ENCODE peak calls at places on chromosomes 16 and 17, in seven cellular contexts. G, P, B, N, J, T and X are unnamed samples.

GRCh38 chr16:10862432-10862831 is 14.6 kb upstream of the CIITA start:
- DNase-seq in B (peak; percentile 54), J (no peak), N (no peak), G (no peak), P (peak; percentile 16), T (no peak), X (no peak)

GRCh38 chr17:1486802-1487695 is 5.4 kb downstream of the MYO1C start:
- DNase-seq in J (peak; percentile 81), P (peak; percentile 94), B (no peak), T (peak; percentile 54), N (peak; percentile 89), G (peak; percentile 91), X (peak; percentile 79)

GRCh38 chr17:77427471-77427991 is 286.8 kb downstream of the SEC14L1 start:
- DNase-seq in B (peak; percentile 89), J (peak; percentile 90), T (no peak), G (no peak), N (no peak), P (no peak), X (no peak)

GRCh38 chr17:51627776-51628175 is 367.4 kb downstream of the UTP18 start:
- DNase-seq in T (no peak), B (no peak), P (no peak), J (no peak), N (no peak), G (no peak), X (no peak)

GRCh38 chr17:44903012-44903685 is 3.9 kb upstream of the EFTUD2 start:
- DNase-seq in J (no peak), P (no peak), G (no peak), T (no peak), N (no peak), B (no peak), X (no peak)

GRCh38 chr17:60305141-60305540 is 86.8 kb downstream of the USP32 start:
- DNase-seq in N (no peak), P (no peak), J (peak; percentile 9), G (peak; percentile 34), B (no peak), T (no peak), X (no peak)

GRCh38 chr17:81018044-81018802 is 16.7 kb upstream of the BAIAP2 start:
- DNase-seq in B (peak; percentile 63), P (no peak), T (peak; percentile 49), N (no peak), G (no peak), J (peak; percentile 52), X (no peak)

GRCh38 chr16:27169511-27170071 is 33.7 kb upstream of the KDM8 start:
- DNase-seq in N (peak; percentile 40), P (no peak), J (peak; percentile 94), G (peak; percentile 44), T (no peak), B (peak; percentile 89), X (no peak)

GRCh38 chr16:85898521-85899442 is at the start of gene IRF8:
- DNase-seq in N (peak; percentile 72), P (peak; percentile 64), B (no peak), G (peak; percentile 70), J (peak; percentile 71), T (peak; percentile 81), X (peak; percentile 84)

GRCh38 chr17:72538921-72539352 is 418.1 kb downstream of the SOX9 start:
- DNase-seq in B (no peak), J (no peak), T (no peak), P (no peak), G (no peak), N (peak; percentile 74), X (no peak)

GRCh38 chr16:50096791-50097190 is 31.0 kb downstream of the HEATR3 start:
- DNase-seq in G (no peak), N (no peak), P (no peak), J (no peak), T (no peak), B (peak; percentile 63), X (no peak)

GRCh38 chr17:79901131-79901530 is 61.9 kb upstream of the CBX4 start:
- DNase-seq in T (no peak), N (no peak), B (no peak), G (no peak), P (no peak), J (no peak), X (no peak)

GRCh38 chr17:43701318-43701743 is 39.6 kb upstream of the MEOX1 start:
- DNase-seq in J (peak; percentile 84), G (no peak), P (no peak), N (no peak), B (peak; percentile 76), T (no peak), X (no peak)

GRCh38 chr17:27494192-27495091 is 38.2 kb downstream of the KSR1 start:
- DNase-seq in P (peak; percentile 67), B (peak; percentile 42), G (peak; percentile 69), J (no peak), N (peak; percentile 67), T (no peak), X (no peak)

GRCh38 chr16:56357291-56357764 is 68.0 kb downstream of the AMFR start:
- DNase-seq in G (peak; percentile 29), P (no peak), N (peak; percentile 42), J (peak; percentile 73), B (peak; percentile 63), T (no peak), X (peak; percentile 56)

GRCh38 chr16:69179255-69180010 is 7.5 kb upstream of the SNTB2 start:
- DNase-seq in T (no peak), B (peak; percentile 84), J (peak; percentile 62), G (no peak), N (no peak), P (no peak), X (no peak)

GRCh38 chr16:9136596-9136995 is 45.2 kb downstream of the HAPSTR1 start:
- DNase-seq in G (no peak), T (no peak), J (no peak), P (no peak), N (no peak), B (no peak), X (no peak)

GRCh38 chr16:9134306-9134705 is 42.9 kb downstream of the HAPSTR1 start:
- DNase-seq in J (no peak), T (no peak), B (no peak), P (no peak), G (no peak), N (no peak), X (no peak)

GRCh38 chr16:9134739-9135138 is 43.3 kb downstream of the HAPSTR1 start:
- DNase-seq in B (peak; percentile 55), P (peak; percentile 30), J (peak; percentile 50), N (peak; percentile 79), T (peak; percentile 41), G (peak; percentile 82), X (peak; percentile 79)

GRCh38 chr16:9138021-9138680 is 46.7 kb downstream of the HAPSTR1 start:
- DNase-seq in T (no peak), J (no peak), P (no peak), G (peak; percentile 74), B (no peak), N (no peak), X (no peak)

GRCh38 chr16:9135797-9136196 is 44.4 kb downstream of the HAPSTR1 start:
- DNase-seq in B (no peak), G (no peak), P (no peak), J (no peak), N (no peak), T (no peak), X (no peak)
- H3K4ac ChIP-seq in B (no peak overlapping the region), G (no peak overlapping the region), P (no peak overlapping the region), J (no peak overlapping the region), N (no peak overlapping the region), T (no peak overlapping the region), X (no peak overlapping the region)

DNA sequence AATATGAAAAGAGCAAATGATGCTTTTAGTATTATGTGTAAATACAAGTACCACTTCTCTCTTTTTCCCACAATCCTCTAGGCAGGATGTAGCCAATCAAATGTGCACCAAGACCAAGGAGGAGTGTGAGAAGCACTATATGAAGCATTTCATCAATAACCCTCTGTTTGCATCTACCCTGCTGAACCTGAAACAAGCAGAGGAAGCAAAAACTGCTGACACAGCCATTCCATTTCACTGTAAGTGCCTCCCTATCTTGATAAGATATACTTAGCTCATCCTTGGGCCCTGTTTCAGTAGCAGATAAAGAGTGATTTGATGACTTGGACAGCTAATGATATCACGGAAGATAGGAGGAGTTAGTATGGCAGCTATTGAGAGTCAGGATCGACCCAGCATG is 33.7 kb downstream of the TADA2A start:
- DNase-seq in T (no peak), B (no peak), G (peak; percentile 8), P (no peak), J (no peak), N (no peak), X (no peak)
- H3K4ac ChIP-seq in T (no peak overlapping the region), B (no peak overlapping the region), G (no peak overlapping the region), P (no peak overlapping the region), J (no peak overlapping the region), N (no peak overlapping the region), X (no peak overlapping the region)

GRCh38 chr17:10798332-10798749 is 5.6 kb downstream of the TMEM238L start:
- DNase-seq in P (no peak), B (no peak), T (no peak), J (no peak), N (no peak), G (no peak), X (no peak)
- H3K4ac ChIP-seq in P (no peak overlapping the region), B (no peak overlapping the region), T (no peak overlapping the region), J (no peak overlapping the region), N (no peak overlapping the region), G (no peak overlapping the region), X (no peak overlapping the region)

DNA sequence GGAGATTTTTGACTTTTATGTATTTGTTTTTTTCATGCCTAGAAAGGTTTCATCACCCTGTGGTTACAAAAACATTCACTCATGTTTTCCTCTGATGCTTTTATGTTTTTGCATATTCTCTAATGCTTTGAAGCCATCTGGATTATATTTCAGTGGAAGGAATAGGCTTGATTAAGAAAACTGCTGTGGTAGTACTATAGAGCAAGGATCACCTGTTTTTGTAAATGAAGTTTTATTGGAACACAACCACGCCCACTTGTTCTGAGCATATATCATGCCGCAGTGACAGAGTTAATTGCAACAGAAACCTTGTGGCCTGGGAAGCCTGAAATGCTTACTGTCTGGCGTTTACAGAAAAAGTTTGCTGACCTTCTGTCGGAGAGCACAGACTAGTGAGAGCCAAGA is 11.5 kb downstream of the COX10 start:
- DNase-seq in G (no peak), P (no peak), B (no peak), T (no peak), N (no peak), J (peak; percentile 55), X (no peak)
- H3K4ac ChIP-seq in G (no peak overlapping the region), P (no peak overlapping the region), B (no peak overlapping the region), T (no peak overlapping the region), N (no peak overlapping the region), J (no peak overlapping the region), X (no peak overlapping the region)